ENCODE peak calls at places on chromosomes 6 and 20, in six cellular contexts. One of them, this sample, is unnamed.
A peak's percentile ranks its signal among the peaks of the same experiment; 100 is the strongest.

GRCh38 chr6:157762636-157763035 is 60.4 kb upstream of the SNX9 start:
- DNase-seq in GM12891: no peak
- DNase-seq in K562: peak; percentile 49
- DNase-seq in GM12878: no peak
- DNase-seq in HepG2: peak; percentile 35
- DNase-seq in H1: no peak
- DNase-seq in this sample: no peak

GRCh38 chr6:158150701-158151100 is 17.4 kb downstream of the SERAC1 start:
- DNase-seq in GM12891: no peak
- DNase-seq in K562: no peak
- DNase-seq in GM12878: no peak
- DNase-seq in HepG2: no peak
- DNase-seq in H1: no peak
- DNase-seq in this sample: no peak

GRCh38 chr6:136410201-136411027 is 120.8 kb upstream of the BCLAF1 start:
- DNase-seq in GM12891: peak; percentile 10
- DNase-seq in K562: no peak
- DNase-seq in GM12878: peak; percentile 3
- DNase-seq in HepG2: no peak
- DNase-seq in H1: no peak
- DNase-seq in this sample: no peak

GRCh38 chr20:64161595-64162238 is 2.5 kb upstream of the MYT1 start:
- DNase-seq in GM12891: peak; percentile 61
- DNase-seq in K562: peak; percentile 83
- DNase-seq in GM12878: no peak
- DNase-seq in HepG2: peak; percentile 68
- DNase-seq in H1: peak; percentile 85
- DNase-seq in this sample: no peak

GRCh38 chr20:2984956-2985661 is 58.3 kb upstream of the GNRH2 start:
- DNase-seq in GM12891: no peak
- DNase-seq in K562: no peak
- DNase-seq in GM12878: no peak
- DNase-seq in HepG2: no peak
- DNase-seq in H1: peak; percentile 30
- DNase-seq in this sample: no peak

GRCh38 chr6:109358204-109358603 is 24.1 kb downstream of the CD164 start:
- DNase-seq in GM12891: no peak
- DNase-seq in K562: no peak
- DNase-seq in GM12878: no peak
- DNase-seq in HepG2: no peak
- DNase-seq in H1: no peak
- DNase-seq in this sample: no peak

GRCh38 chr20:41177636-41178035 is 40.3 kb downstream of the PLCG1 start:
- DNase-seq in GM12891: no peak
- DNase-seq in K562: no peak
- DNase-seq in GM12878: no peak
- DNase-seq in HepG2: no peak
- DNase-seq in H1: peak; percentile 40
- DNase-seq in this sample: no peak

GRCh38 chr20:41423026-41423425 is 56.4 kb upstream of the EMILIN3 start:
- DNase-seq in GM12891: no peak
- DNase-seq in K562: no peak
- DNase-seq in GM12878: no peak
- DNase-seq in HepG2: no peak
- DNase-seq in H1: no peak
- DNase-seq in this sample: no peak

GRCh38 chr6:13710552-13711383 is 867 bp downstream of the RANBP9 start:
- DNase-seq in GM12891: peak; percentile 33
- DNase-seq in K562: peak; percentile 68
- DNase-seq in GM12878: no peak
- DNase-seq in HepG2: peak; percentile 67
- DNase-seq in H1: peak; percentile 72
- DNase-seq in this sample: peak; percentile 27

GRCh38 chr6:42217165-42217522 is 517 bp downstream of the MRPS10 start:
- DNase-seq in GM12891: no peak
- DNase-seq in K562: peak; percentile 48
- DNase-seq in GM12878: no peak
- DNase-seq in HepG2: no peak
- DNase-seq in H1: no peak
- DNase-seq in this sample: no peak

GRCh38 chr20:17460119-17460518 is 71.1 kb downstream of the BFSP1 start:
- DNase-seq in GM12891: no peak
- DNase-seq in K562: peak; percentile 74
- DNase-seq in GM12878: no peak
- DNase-seq in HepG2: no peak
- DNase-seq in H1: peak; percentile 7
- DNase-seq in this sample: no peak

GRCh38 chr20:43389231-43389630 is 68.5 kb upstream of the SRSF6 start:
- DNase-seq in GM12891: no peak
- DNase-seq in K562: no peak
- DNase-seq in GM12878: no peak
- DNase-seq in HepG2: no peak
- DNase-seq in H1: no peak
- DNase-seq in this sample: no peak

GRCh38 chr6:152186840-152187239 is 379.4 kb downstream of the ESR1 start:
- DNase-seq in GM12891: no peak
- DNase-seq in K562: no peak
- DNase-seq in GM12878: no peak
- DNase-seq in HepG2: no peak
- DNase-seq in H1: no peak
- DNase-seq in this sample: no peak

GRCh38 chr6:1801401-1801800 is 191.7 kb downstream of the FOXC1 start:
- DNase-seq in GM12891: no peak
- DNase-seq in K562: no peak
- DNase-seq in GM12878: no peak
- DNase-seq in HepG2: no peak
- DNase-seq in H1: no peak
- DNase-seq in this sample: no peak

GRCh38 chr6:38279945-38280588 is 359.7 kb downstream of the BTBD9 start:
- DNase-seq in GM12891: no peak
- DNase-seq in K562: no peak
- DNase-seq in GM12878: no peak
- DNase-seq in HepG2: no peak
- DNase-seq in H1: no peak
- DNase-seq in this sample: no peak

GRCh38 chr20:48729538-48729937 is 98.3 kb downstream of the PREX1 start:
- DNase-seq in GM12891: no peak
- DNase-seq in K562: no peak
- DNase-seq in GM12878: no peak
- DNase-seq in HepG2: no peak
- DNase-seq in H1: no peak
- DNase-seq in this sample: no peak

GRCh38 chr6:125867483-125867935 is 76.7 kb downstream of the NCOA7 start:
- DNase-seq in GM12891: no peak
- DNase-seq in K562: no peak
- DNase-seq in GM12878: no peak
- DNase-seq in HepG2: peak; percentile 24
- DNase-seq in H1: peak; percentile 53
- DNase-seq in this sample: no peak

DNA sequence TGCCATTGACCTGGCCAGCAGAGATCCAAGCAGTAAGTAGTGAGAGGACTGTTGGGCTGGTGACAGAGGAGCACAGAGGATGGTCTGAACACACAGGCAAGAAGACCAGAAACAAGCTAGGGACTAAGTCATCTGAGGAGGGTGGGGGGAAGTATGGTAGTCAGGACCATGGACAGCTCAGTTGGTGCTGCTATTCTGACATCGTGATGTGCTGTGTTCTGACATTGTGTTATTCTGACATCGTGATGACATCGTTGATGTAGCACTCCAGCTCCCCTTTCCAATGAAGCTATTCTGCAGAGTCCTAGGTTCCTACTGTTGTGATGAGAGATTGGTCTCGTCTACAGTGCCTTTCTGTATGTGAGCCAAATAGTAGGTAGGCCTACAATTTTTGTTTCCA is 28.7 kb downstream of the CFAP206 start:
- DNase-seq in GM12891: peak; percentile 7
- DNase-seq in K562: peak; percentile 58
- DNase-seq in GM12878: peak; percentile 25
- DNase-seq in HepG2: peak; percentile 55
- DNase-seq in H1: peak; percentile 69
- DNase-seq in this sample: no peak
- TF ChIP-seq TAF1 in GM12891: no peak
- TF ChIP-seq TAF1 in K562: no peak
- TF ChIP-seq TAF1 in GM12878: no peak
- TF ChIP-seq TAF1 in HepG2: no peak
- TF ChIP-seq TAF1 in H1: no peak
- TF ChIP-seq TAF1 in this sample: no peak

DNA sequence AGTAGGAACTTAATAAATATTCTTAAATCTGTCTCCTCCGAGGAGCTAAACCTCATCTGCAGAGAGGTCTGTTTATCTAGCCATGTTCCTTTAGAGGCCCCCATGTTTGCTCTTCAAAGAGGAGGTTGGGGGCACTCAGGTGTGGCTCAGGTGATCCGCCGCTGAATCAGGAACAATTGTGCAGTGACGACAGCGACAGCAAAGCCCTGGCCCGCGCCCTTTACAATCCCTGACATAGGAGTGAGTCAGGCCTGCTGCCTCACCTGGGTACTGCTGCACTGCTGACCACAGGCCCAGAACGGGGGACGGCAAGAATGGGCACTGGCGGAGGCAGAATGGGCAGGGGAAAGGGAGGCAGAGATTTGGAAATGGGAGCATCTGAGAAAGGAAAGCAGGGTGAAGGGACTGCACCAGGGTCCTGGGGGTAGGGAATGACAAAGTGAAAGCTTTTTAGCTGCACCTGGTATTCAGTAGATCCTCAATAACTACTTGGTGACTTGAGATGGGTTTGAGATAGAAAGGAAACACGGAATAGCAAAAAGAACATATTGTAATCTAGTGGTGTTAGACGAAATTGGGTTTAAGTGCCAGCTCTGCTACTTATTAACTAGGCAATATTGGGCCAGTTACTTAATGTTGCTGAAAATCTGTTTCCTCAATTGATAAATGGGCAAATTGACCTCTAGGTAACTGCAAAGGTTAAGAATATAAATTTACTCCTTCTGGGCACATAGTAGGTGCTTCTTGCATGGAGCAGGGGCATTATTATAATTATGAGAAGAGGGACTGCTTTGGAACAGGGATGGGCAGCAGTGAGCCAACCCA is 5.4 kb upstream of the IER3 start:
- DNase-seq in GM12891: no peak
- DNase-seq in K562: no peak
- DNase-seq in GM12878: no peak
- DNase-seq in HepG2: peak; percentile 65
- DNase-seq in H1: no peak
- DNase-seq in this sample: no peak
- TF ChIP-seq POLR2A in GM12891: no peak
- TF ChIP-seq POLR2A in K562: no peak
- TF ChIP-seq POLR2A in GM12878: no peak
- TF ChIP-seq POLR2A in HepG2: no peak
- TF ChIP-seq POLR2A in H1: no peak
- TF ChIP-seq POLR2A in this sample: no peak

GRCh38 chr20:46823271-46823747 is 71.3 kb upstream of the EYA2 start:
- DNase-seq in GM12891: no peak
- DNase-seq in K562: no peak
- DNase-seq in GM12878: no peak
- DNase-seq in HepG2: no peak
- DNase-seq in H1: no peak
- DNase-seq in this sample: no peak

GRCh38 chr20:46816097-46816496 is 78.5 kb upstream of the EYA2 start:
- DNase-seq in GM12891: no peak
- DNase-seq in K562: no peak
- DNase-seq in GM12878: no peak
- DNase-seq in HepG2: no peak
- DNase-seq in H1: no peak
- DNase-seq in this sample: no peak

GRCh38 chr20:46823753-46824152 is 70.9 kb upstream of the EYA2 start:
- DNase-seq in GM12891: no peak
- DNase-seq in K562: no peak
- DNase-seq in GM12878: no peak
- DNase-seq in HepG2: no peak
- DNase-seq in H1: no peak
- DNase-seq in this sample: no peak

GRCh38 chr20:46816916-46817638 is 77.6 kb upstream of the EYA2 start:
- DNase-seq in GM12891: no peak
- DNase-seq in K562: no peak
- DNase-seq in GM12878: no peak
- DNase-seq in HepG2: no peak
- DNase-seq in H1: no peak
- DNase-seq in this sample: no peak

GRCh38 chr20:46820682-46821081 is 74.0 kb upstream of the EYA2 start:
- DNase-seq in GM12891: no peak
- DNase-seq in K562: no peak
- DNase-seq in GM12878: no peak
- DNase-seq in HepG2: peak; percentile 31
- DNase-seq in H1: no peak
- DNase-seq in this sample: no peak
- TF ChIP-seq POLR2AphosphoS5 in GM12891: no peak
- TF ChIP-seq POLR2AphosphoS5 in K562: no peak
- TF ChIP-seq POLR2AphosphoS5 in GM12878: no peak
- TF ChIP-seq POLR2AphosphoS5 in HepG2: no peak
- TF ChIP-seq POLR2AphosphoS5 in H1: no peak
- TF ChIP-seq POLR2AphosphoS5 in this sample: no peak

GRCh38 chr6:137416376-137417109 is 77.7 kb downstream of the OLIG3 start:
- DNase-seq in GM12891: no peak
- DNase-seq in K562: no peak
- DNase-seq in GM12878: no peak
- DNase-seq in HepG2: no peak
- DNase-seq in H1: no peak
- DNase-seq in this sample: no peak
- TF ChIP-seq TAF1 in GM12891: no peak
- TF ChIP-seq TAF1 in K562: no peak
- TF ChIP-seq TAF1 in GM12878: no peak
- TF ChIP-seq TAF1 in HepG2: no peak
- TF ChIP-seq TAF1 in H1: no peak
- TF ChIP-seq TAF1 in this sample: no peak

GRCh38 chr20:381581-382290 is 1.2 kb downstream of the TRIB3 start:
- DNase-seq in GM12891: peak; percentile 83
- DNase-seq in K562: peak; percentile 71
- DNase-seq in GM12878: peak; percentile 48
- DNase-seq in HepG2: peak; percentile 85
- DNase-seq in H1: peak; percentile 64
- DNase-seq in this sample: peak; percentile 83
- TF ChIP-seq POLR2A in GM12891: peak; percentile 14
- TF ChIP-seq POLR2A in K562: peak; percentile 82
- TF ChIP-seq POLR2A in GM12878: peak; percentile 79
- TF ChIP-seq POLR2A in HepG2: peak; percentile 90
- TF ChIP-seq POLR2A in H1: no peak
- TF ChIP-seq POLR2A in this sample: peak; percentile 71

GRCh38 chr6:4647414-4648365 is 128.5 kb upstream of the CDYL start:
- DNase-seq in GM12891: no peak
- DNase-seq in K562: peak; percentile 87
- DNase-seq in GM12878: no peak
- DNase-seq in HepG2: peak; percentile 53
- DNase-seq in H1: peak; percentile 98
- DNase-seq in this sample: no peak
- TF ChIP-seq POLR2AphosphoS5 in GM12891: no peak
- TF ChIP-seq POLR2AphosphoS5 in K562: no peak
- TF ChIP-seq POLR2AphosphoS5 in GM12878: no peak
- TF ChIP-seq POLR2AphosphoS5 in HepG2: no peak
- TF ChIP-seq POLR2AphosphoS5 in H1: no peak
- TF ChIP-seq POLR2AphosphoS5 in this sample: no peak

This sample was measured in GM12892.